ENCODE peak calls at places on chromosomes 7 and 10, in seven cellular contexts. R, H, C, D, U, P and S are unnamed samples.

GRCh38 chr10:102723989-102724388 is 9.6 kb downstream of the SFXN2 start:
- DNase-seq in R (no peak), H (no peak), C (no peak), D (no peak), U (no peak), P (no peak), S (no peak)

GRCh38 chr10:4018054-4018511 is 233.1 kb upstream of the KLF6 start:
- DNase-seq in R (no peak), H (no peak), C (no peak), D (no peak), U (no peak), P (no peak), S (no peak)

GRCh38 chr10:47351899-47352815 is 4.0 kb downstream of the RBP3 start:
- DNase-seq in R (no peak), H (no peak), C (no peak), D (no peak), U (no peak), P (no peak), S (no peak)

GRCh38 chr10:103244663-103245271 is 920 bp upstream of the RPEL1 start:
- DNase-seq in R (peak; percentile 87), H (peak; percentile 80), C (peak; percentile 86), D (peak; percentile 71), U (peak; percentile 61), P (peak; percentile 84), S (peak; percentile 67)

GRCh38 chr10:97222346-97222961 is 36.7 kb upstream of the SLIT1 start:
- DNase-seq in R (no peak), H (peak; percentile 87), C (peak; percentile 74), D (no peak), U (no peak), P (no peak), S (no peak)

GRCh38 chr7:644381-645305 is 81.9 kb upstream of the DNAAF5 start:
- DNase-seq in R (no peak), H (no peak), C (peak; percentile 44), D (peak; percentile 65), U (no peak), P (peak; percentile 60), S (no peak)

GRCh38 chr7:137956591-137956990 is 45.3 kb downstream of the CREB3L2 start:
- DNase-seq in R (no peak), H (no peak), C (no peak), D (no peak), U (no peak), P (no peak), S (no peak)

GRCh38 chr7:117673839-117674238 is 194.0 kb downstream of the CFTR start:
- DNase-seq in R (peak; percentile 29), H (peak; percentile 64), C (no peak), D (no peak), U (no peak), P (no peak), S (no peak)

GRCh38 chr10:22022257-22023051 is 18.9 kb upstream of the DNAJC1 start:
- DNase-seq in R (no peak), H (peak; percentile 86), C (no peak), D (peak; percentile 46), U (no peak), P (peak; percentile 65), S (no peak)

GRCh38 chr10:73253226-73253557 is 748 bp upstream of the MRPS16 start:
- DNase-seq in R (peak; percentile 27), H (no peak), C (peak; percentile 48), D (no peak), U (peak; percentile 25), P (no peak), S (no peak)

GRCh38 chr7:108358553-108358952 is 97.7 kb downstream of the NRCAM start:
- DNase-seq in R (no peak), H (no peak), C (no peak), D (no peak), U (no peak), P (no peak), S (no peak)

GRCh38 chr10:132696204-132696603 is 89.7 kb downstream of the NKX6-2 start:
- DNase-seq in R (no peak), H (no peak), C (no peak), D (peak; percentile 9), U (no peak), P (no peak), S (no peak)

GRCh38 chr7:21717323-21717722 is 174.5 kb downstream of the DNAH11 start:
- DNase-seq in R (no peak), H (no peak), C (no peak), D (no peak), U (no peak), P (no peak), S (no peak)

GRCh38 chr10:28087675-28088351 is 88.9 kb upstream of the ODAD2 start:
- DNase-seq in R (no peak), H (no peak), C (no peak), D (no peak), U (no peak), P (no peak), S (no peak)

GRCh38 chr10:67297637-67298181 is 371.9 kb downstream of the LRRTM3 start:
- DNase-seq in R (no peak), H (no peak), C (no peak), D (no peak), U (no peak), P (no peak), S (no peak)

GRCh38 chr10:113941140-113941539 is 86.7 kb downstream of the NHLRC2 start:
- DNase-seq in R (no peak), H (no peak), C (no peak), D (no peak), U (no peak), P (no peak), S (no peak)

GRCh38 chr7:129501760-129502707 is at the start of gene SMKR1:
- DNase-seq in R (peak; percentile 96), H (peak; percentile 73), C (peak; percentile 93), D (peak; percentile 87), U (peak; percentile 93), P (peak; percentile 91), S (peak; percentile 92)

GRCh38 chr10:101047961-101048892 is 13.6 kb upstream of the KAZALD1 start:
- DNase-seq in R (no peak), H (no peak), C (peak; percentile 91), D (no peak), U (no peak), P (no peak), S (no peak)

GRCh38 chr7:28573059-28573553 is 160.8 kb downstream of the CREB5 start:
- DNase-seq in R (no peak), H (no peak), C (no peak), D (no peak), U (no peak), P (no peak), S (peak; percentile 61)

GRCh38 chr10:43607199-43607573 is 948 bp downstream of the ZNF485 start:
- DNase-seq in R (no peak), H (no peak), C (no peak), D (no peak), U (no peak), P (no peak), S (no peak)

GRCh38 chr7:90645784-90646183 is 49.7 kb downstream of the CDK14 start:
- DNase-seq in R (no peak), H (no peak), C (no peak), D (no peak), U (no peak), P (no peak), S (no peak)

GRCh38 chr7:41328131-41328530 is 374.8 kb downstream of the INHBA start:
- DNase-seq in R (no peak), H (no peak), C (no peak), D (no peak), U (no peak), P (no peak), S (no peak)

GRCh38 chr7:50835156-50835555 is 52.5 kb upstream of the GRB10 start:
- DNase-seq in R (no peak), H (no peak), C (no peak), D (no peak), U (no peak), P (no peak), S (no peak)

GRCh38 chr7:31991846-31992245 is 78.4 kb downstream of the PDE1C start:
- DNase-seq in R (no peak), H (no peak), C (no peak), D (no peak), U (no peak), P (no peak), S (no peak)

GRCh38 chr7:149209518-149210269 is 14.3 kb downstream of the ZNF282 start:
- DNase-seq in R (peak; percentile 61), H (peak; percentile 29), C (peak; percentile 94), D (no peak), U (peak; percentile 63), P (no peak), S (no peak)

GRCh38 chr10:17075975-17076374 is 53.6 kb downstream of the CUBN start:
- DNase-seq in R (no peak), H (no peak), C (no peak), D (no peak), U (no peak), P (no peak), S (no peak)

GRCh38 chr10:100670828-100671479 is 74.4 kb upstream of the PAX2 start:
- DNase-seq in R (peak; percentile 92), H (peak; percentile 46), C (peak; percentile 95), D (no peak), U (peak; percentile 84), P (peak; percentile 65), S (no peak)

GRCh38 chr7:69739906-69740545 is 141.8 kb downstream of the AUTS2 start:
- DNase-seq in R (peak; percentile 51), H (peak; percentile 48), C (no peak), D (peak; percentile 56), U (no peak), P (peak; percentile 75), S (peak; percentile 63)

GRCh38 chr10:131819241-131820072 is 81.4 kb upstream of the PPP2R2D start:
- DNase-seq in R (no peak), H (no peak), C (peak; percentile 56), D (no peak), U (no peak), P (no peak), S (no peak)

GRCh38 chr7:139358541-139359365 is 941 bp upstream of the LUC7L2 start:
- DNase-seq in R (no peak), H (no peak), C (no peak), D (no peak), U (peak; percentile 30), P (no peak), S (no peak)

GRCh38 chr10:34933676-34934075 is 118.6 kb upstream of the PARD3 start:
- DNase-seq in R (no peak), H (peak; percentile 20), C (no peak), D (peak; percentile 81), U (no peak), P (peak; percentile 77), S (peak; percentile 75)

GRCh38 chr10:112858990-112859520 is 91.0 kb upstream of the TCF7L2 start:
- DNase-seq in R (no peak), H (no peak), C (no peak), D (no peak), U (no peak), P (no peak), S (no peak)